ENCODE peak calls at places on chromosomes 13 and 19, in eight cellular contexts. F, V, U, A, Z, P, X and N are unnamed samples.

GRCh38 chr13:109874921-109875454 is 88.6 kb upstream of the IRS2 start:
- DNase-seq in F (no peak), V (no peak), U (no peak), A (no peak), Z (no peak), P (no peak), X (no peak), N (no peak)

GRCh38 chr19:10173527-10173926 is 21.2 kb downstream of the DNMT1 start:
- DNase-seq in F (no peak), V (no peak), U (no peak), A (no peak), Z (no peak), P (no peak), X (no peak), N (no peak)

GRCh38 chr19:39502640-39503417 is 4.1 kb downstream of the DLL3 start:
- DNase-seq in F (peak), V (peak), U (peak), A (peak), Z (peak), P (peak), X (peak), N (peak)

GRCh38 chr13:39684531-39685137 is 29.2 kb downstream of the COG6 start:
- DNase-seq in F (no peak), V (peak), U (peak), A (no peak), Z (no peak), P (no peak), X (no peak), N (no peak)

GRCh38 chr13:47408546-47409319 is 511.9 kb upstream of the HTR2A start:
- DNase-seq in F (no peak), V (no peak), U (no peak), A (no peak), Z (no peak), P (no peak), X (no peak), N (no peak)

GRCh38 chr13:67515895-67516294 is 285.8 kb upstream of the PCDH9 start:
- DNase-seq in F (no peak), V (peak), U (no peak), A (no peak), Z (no peak), P (no peak), X (no peak), N (no peak)

GRCh38 chr19:46601318-46602224 is at the start of gene CALM3:
- DNase-seq in F (peak), V (peak), U (no peak), A (no peak), Z (no peak), P (no peak), X (no peak), N (no peak)

GRCh38 chr13:60511637-60512036 is 114.6 kb downstream of the TDRD3 start:
- DNase-seq in F (no peak), V (no peak), U (no peak), A (no peak), Z (no peak), P (no peak), X (no peak), N (no peak)

GRCh38 chr13:49935171-49936084 is 712 bp downstream of the SPRYD7 start:
- DNase-seq in F (peak), V (peak), U (peak), A (peak), Z (peak), P (no peak), X (peak), N (peak)

GRCh38 chr19:16336571-16336970 is 11.9 kb downstream of the KLF2 start:
- DNase-seq in F (no peak), V (no peak), U (no peak), A (no peak), Z (no peak), P (no peak), X (no peak), N (no peak)

GRCh38 chr13:32745509-32745908 is 159.3 kb downstream of the PDS5B start:
- DNase-seq in F (no peak), V (no peak), U (no peak), A (no peak), Z (no peak), P (no peak), X (no peak), N (no peak)

GRCh38 chr19:48713864-48714755 is 5.4 kb downstream of the MAMSTR start:
- DNase-seq in F (peak), V (peak), U (peak), A (peak), Z (peak), P (peak), X (peak), N (peak)

GRCh38 chr13:40275636-40276035 is 390.8 kb downstream of the FOXO1 start:
- DNase-seq in F (no peak), V (no peak), U (no peak), A (no peak), Z (no peak), P (no peak), X (no peak), N (no peak)

GRCh38 chr13:45873491-45874360 is 22.2 kb upstream of the SIAH3 start:
- DNase-seq in F (no peak), V (no peak), U (no peak), A (no peak), Z (no peak), P (no peak), X (no peak), N (no peak)

GRCh38 chr19:648904-649733 is 9.4 kb downstream of the FGF22 start:
- DNase-seq in F (no peak), V (no peak), U (no peak), A (no peak), Z (no peak), P (no peak), X (no peak), N (no peak)

GRCh38 chr19:45527731-45528130 is 20.5 kb downstream of the VASP start:
- DNase-seq in F (no peak), V (no peak), U (no peak), A (no peak), Z (no peak), P (peak), X (no peak), N (no peak)

GRCh38 chr13:43514326-43514725 is 272.4 kb downstream of the ENOX1 start:
- DNase-seq in F (no peak), V (no peak), U (no peak), A (no peak), Z (no peak), P (no peak), X (no peak), N (no peak)

GRCh38 chr13:66977156-66977555 is 253.0 kb downstream of the PCDH9 start:
- DNase-seq in F (no peak), V (no peak), U (no peak), A (no peak), Z (no peak), P (no peak), X (no peak), N (no peak)

GRCh38 chr13:98447881-98448641 is 128.8 kb downstream of the STK24 start:
- DNase-seq in F (peak), V (peak), U (no peak), A (no peak), Z (no peak), P (peak), X (no peak), N (no peak)

GRCh38 chr19:53004242-53004641 is 9.5 kb upstream of the ERVV-1 start:
- DNase-seq in F (no peak), V (no peak), U (no peak), A (no peak), Z (no peak), P (no peak), X (no peak), N (no peak)

GRCh38 chr13:41465215-41465907 is 8.0 kb downstream of the RGCC start:
- DNase-seq in F (peak), V (peak), U (peak), A (peak), Z (peak), P (peak), X (peak), N (peak)

GRCh38 chr13:112901951-112902651 is 66.9 kb upstream of the MCF2L start:
- DNase-seq in F (no peak), V (no peak), U (no peak), A (no peak), Z (no peak), P (no peak), X (no peak), N (no peak)

GRCh38 chr13:25625361-25625760 is 253.6 kb downstream of the ATP8A2 start:
- DNase-seq in F (no peak), V (no peak), U (no peak), A (no peak), Z (no peak), P (no peak), X (no peak), N (no peak)

GRCh38 chr13:25490236-25490635 is 118.5 kb downstream of the ATP8A2 start:
- DNase-seq in F (no peak), V (no peak), U (no peak), A (no peak), Z (no peak), P (no peak), X (no peak), N (no peak)

GRCh38 chr19:49983645-49984229 is 22.8 kb upstream of the SIGLEC11 start:
- DNase-seq in F (peak), V (peak), U (peak), A (peak), Z (peak), P (peak), X (peak), N (peak)

GRCh38 chr13:101415358-101416174 is 742 bp downstream of the NALCN start:
- DNase-seq in F (no peak), V (peak), U (no peak), A (no peak), Z (no peak), P (no peak), X (no peak), N (no peak)

GRCh38 chr19:33805840-33806433 is 9.3 kb downstream of the KCTD15 start:
- DNase-seq in F (no peak), V (no peak), U (no peak), A (no peak), Z (no peak), P (peak), X (no peak), N (no peak)

GRCh38 chr19:2290441-2291184 is 8.6 kb upstream of the PEAK3 start:
- DNase-seq in F (no peak), V (peak), U (peak), A (no peak), Z (no peak), P (no peak), X (no peak), N (peak)

GRCh38 chr19:7142771-7143170 is 73.3 kb downstream of the ZNF557 start:
- DNase-seq in F (no peak), V (no peak), U (no peak), A (no peak), Z (no peak), P (no peak), X (no peak), N (no peak)

GRCh38 chr13:108376308-108376707 is 106.8 kb downstream of the TNFSF13B start:
- DNase-seq in F (no peak), V (no peak), U (no peak), A (no peak), Z (no peak), P (no peak), X (no peak), N (no peak)

GRCh38 chr19:8206147-8207087 is 2.8 kb upstream of the CERS4 start:
- DNase-seq in F (no peak), V (no peak), U (no peak), A (no peak), Z (no peak), P (no peak), X (no peak), N (no peak)

GRCh38 chr13:32200741-32201140 is 114.4 kb downstream of the ZAR1L start:
- DNase-seq in F (no peak), V (no peak), U (no peak), A (no peak), Z (no peak), P (no peak), X (no peak), N (no peak)

GRCh38 chr13:60482012-60482411 is 85.0 kb downstream of the TDRD3 start:
- DNase-seq in F (no peak), V (no peak), U (no peak), A (no peak), Z (no peak), P (no peak), X (no peak), N (no peak)

GRCh38 chr13:27440408-27440807 is 10.0 kb downstream of the MTIF3 start:
- DNase-seq in F (no peak), V (peak), U (no peak), A (no peak), Z (no peak), P (no peak), X (no peak), N (no peak)

GRCh38 chr19:9296336-9296735 is 13.3 kb downstream of the ZNF699 start:
- DNase-seq in F (no peak), V (no peak), U (no peak), A (no peak), Z (no peak), P (no peak), X (no peak), N (no peak)